ENCODE peak calls at places on chromosomes 11 and 22, in nine cellular contexts. R, C, Z, G, T, K, H, M and O are unnamed samples.

GRCh38 chr11:3074912-3075589 is 17.8 kb upstream of the CARS1 start:
- DNase-seq in R (peak; percentile 21), C (no peak), Z (no peak), G (no peak), T (no peak), K (no peak), H (no peak), M (no peak), O (no peak)

GRCh38 chr11:110198031-110198729 is 98.2 kb downstream of the RDX start:
- DNase-seq in R (no peak), C (no peak), Z (no peak), G (peak; percentile 85), T (no peak), K (no peak), H (peak; percentile 43), M (no peak), O (no peak)

GRCh38 chr11:124884340-124884739 is 13.3 kb downstream of the ROBO4 start:
- DNase-seq in R (no peak), C (no peak), Z (no peak), G (no peak), T (no peak), K (no peak), H (no peak), M (no peak), O (no peak)

GRCh38 chr22:48528221-48528915 is 1299.3 kb downstream of the BRD1 start:
- DNase-seq in R (no peak), C (no peak), Z (no peak), G (no peak), T (no peak), K (no peak), H (no peak), M (no peak), O (no peak)

GRCh38 chr11:69540118-69541000 is 58.9 kb downstream of the LINC01488 start:
- DNase-seq in R (peak; percentile 23), C (no peak), Z (no peak), G (no peak), T (no peak), K (no peak), H (no peak), M (no peak), O (no peak)

GRCh38 chr11:72250661-72251465 is 6.9 kb upstream of the PHOX2A start:
- DNase-seq in R (no peak), C (no peak), Z (no peak), G (no peak), T (no peak), K (no peak), H (no peak), M (no peak), O (no peak)

GRCh38 chr11:35355102-35355749 is 64.1 kb downstream of the SLC1A2 start:
- DNase-seq in R (no peak), C (no peak), Z (no peak), G (no peak), T (no peak), K (no peak), H (no peak), M (no peak), O (no peak)

GRCh38 chr22:48702573-48703264 is 1125.0 kb downstream of the BRD1 start:
- DNase-seq in R (no peak), C (no peak), Z (no peak), G (no peak), T (no peak), K (no peak), H (no peak), M (no peak), O (no peak)

GRCh38 chr11:60310407-60310998 is 16.6 kb upstream of the MS4A6E start:
- DNase-seq in R (no peak), C (no peak), Z (no peak), G (no peak), T (no peak), K (no peak), H (no peak), M (no peak), O (no peak)

GRCh38 chr22:45311033-45311531 is 1.3 kb downstream of the FAM118A start:
- DNase-seq in R (no peak), C (no peak), Z (no peak), G (no peak), T (peak; percentile 33), K (no peak), H (no peak), M (no peak), O (no peak)
- H3K4me3 ChIP-seq in R (peak overlapping the region; percentile 90), C (peak overlapping the region; percentile 80), Z (peak overlapping the region; percentile 70), G (peak overlapping the region; percentile 66), T (peak overlapping the region; percentile 96), K (peak overlapping the region; percentile 81), H (peak overlapping the region; percentile 75), M (peak overlapping the region; percentile 76), O (no peak overlapping the region)

GRCh38 chr22:45866398-45867117 is 110.4 kb downstream of the WNT7B start:
- DNase-seq in R (no peak), C (no peak), Z (no peak), G (no peak), T (no peak), K (no peak), H (no peak), M (no peak), O (no peak)
- H3K4me3 ChIP-seq in R (peak overlapping the region; percentile 24), C (no peak overlapping the region), Z (no peak overlapping the region), G (no peak overlapping the region), T (peak overlapping the region; percentile 0), K (peak overlapping the region; percentile 27), H (no peak overlapping the region), M (no peak overlapping the region), O (peak overlapping the region; percentile 35)

GRCh38 chr22:20155330-20156041 is 4.6 kb upstream of the CCDC188 start:
- DNase-seq in R (no peak), C (peak; percentile 39), Z (no peak), G (peak; percentile 61), T (no peak), K (peak; percentile 8), H (peak; percentile 73), M (no peak), O (no peak)
- H3K4me3 ChIP-seq in R (peak overlapping the region; percentile 20), C (peak overlapping the region; percentile 53), Z (peak overlapping the region; percentile 25), G (peak overlapping the region; percentile 47), T (no peak overlapping the region), K (peak overlapping the region; percentile 38), H (no peak overlapping the region), M (no peak overlapping the region), O (no peak overlapping the region)

GRCh38 chr11:14232652-14233051 is 126.3 kb downstream of the RRAS2 start:
- DNase-seq in R (no peak), C (no peak), Z (no peak), G (no peak), T (no peak), K (no peak), H (no peak), M (no peak), O (no peak)

GRCh38 chr11:14234446-14234845 is 124.5 kb downstream of the RRAS2 start:
- DNase-seq in R (no peak), C (no peak), Z (no peak), G (no peak), T (no peak), K (no peak), H (no peak), M (no peak), O (no peak)

GRCh38 chr11:14228356-14228755 is 130.6 kb downstream of the RRAS2 start:
- DNase-seq in R (no peak), C (no peak), Z (no peak), G (no peak), T (no peak), K (no peak), H (no peak), M (no peak), O (no peak)

GRCh38 chr11:14229472-14229871 is 129.5 kb downstream of the RRAS2 start:
- DNase-seq in R (no peak), C (no peak), Z (no peak), G (no peak), T (no peak), K (no peak), H (no peak), M (no peak), O (no peak)

DNA sequence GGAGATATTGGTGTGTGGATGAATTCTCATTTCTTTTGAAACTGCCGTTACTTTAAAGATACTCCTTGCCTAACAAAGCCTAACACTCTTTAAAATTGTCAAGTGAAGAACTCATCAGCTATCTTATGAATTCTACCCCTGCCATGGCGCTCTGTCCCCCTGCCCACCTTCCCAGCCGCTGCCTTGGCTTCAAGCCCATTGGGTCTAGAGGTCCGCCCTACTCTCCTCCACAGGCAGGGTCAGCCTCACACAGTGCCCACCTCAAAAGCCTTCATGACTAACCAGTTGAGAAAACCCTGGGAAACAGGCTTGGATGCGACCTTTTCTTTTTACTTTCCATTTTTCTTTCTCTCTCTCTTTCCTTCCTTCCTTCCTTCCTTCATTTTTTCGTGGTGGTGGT is 128.6 kb downstream of the RRAS2 start:
- DNase-seq in R (no peak), C (no peak), Z (no peak), G (no peak), T (no peak), K (no peak), H (no peak), M (no peak), O (no peak)
- H3K4me3 ChIP-seq in R (no peak overlapping the region), C (no peak overlapping the region), Z (no peak overlapping the region), G (no peak overlapping the region), T (no peak overlapping the region), K (no peak overlapping the region), H (no peak overlapping the region), M (no peak overlapping the region), O (no peak overlapping the region)

GRCh38 chr22:40463017-40463631 is 92.7 kb downstream of the SGSM3 start:
- DNase-seq in R (no peak), C (no peak), Z (no peak), G (no peak), T (no peak), K (no peak), H (no peak), M (peak; percentile 65), O (no peak)
- H3K4me3 ChIP-seq in R (no peak overlapping the region), C (no peak overlapping the region), Z (no peak overlapping the region), G (no peak overlapping the region), T (no peak overlapping the region), K (no peak overlapping the region), H (no peak overlapping the region), M (peak overlapping the region; percentile 90), O (no peak overlapping the region)

DNA sequence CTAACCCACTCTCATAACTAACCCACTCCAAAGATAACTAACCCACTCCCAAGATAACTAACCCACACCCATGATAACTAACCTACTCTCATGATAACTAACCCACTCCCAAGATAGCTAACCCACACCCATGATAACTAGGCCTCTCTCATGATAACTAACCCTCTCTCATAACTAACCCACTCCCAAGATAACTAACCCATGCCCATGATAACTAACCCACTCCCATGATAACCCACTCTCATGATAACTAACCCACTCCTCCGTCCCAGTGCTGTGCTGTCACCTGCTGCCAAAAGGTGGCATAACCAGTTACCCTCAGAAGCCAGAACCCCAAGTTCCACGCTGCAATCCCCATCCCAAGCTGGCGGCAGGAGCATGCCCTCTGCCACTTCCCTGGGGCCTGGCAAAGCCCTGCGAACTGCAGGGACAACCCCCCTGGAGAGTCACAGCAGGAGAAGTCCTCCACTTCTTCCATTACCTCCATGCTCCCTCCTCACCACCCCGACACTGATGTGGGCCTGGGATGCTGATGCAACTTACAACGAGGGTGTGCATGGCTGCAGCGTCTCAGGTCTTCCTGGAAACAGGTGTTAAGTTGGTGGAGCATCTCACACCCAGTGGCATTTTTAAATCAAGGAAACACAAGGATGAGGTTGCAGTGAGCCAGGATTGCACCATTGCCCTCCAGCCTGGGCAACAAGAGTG is 30.8 kb upstream of the CELSR1 start:
- DNase-seq in R (no peak), C (no peak), Z (no peak), G (no peak), T (no peak), K (no peak), H (no peak), M (no peak), O (no peak)
- H3K4me3 ChIP-seq in R (no peak overlapping the region), C (no peak overlapping the region), Z (no peak overlapping the region), G (no peak overlapping the region), T (no peak overlapping the region), K (no peak overlapping the region), H (no peak overlapping the region), M (no peak overlapping the region), O (no peak overlapping the region)